ENCODE peak calls at places on chromosomes 16 and 17, in seven cellular contexts. F is NCI-H1092 treated with DMSO at 0.1 percent for 48 hours, W is NCI-H446 treated with DMSO at 0.1 percent for 48 hours, T is tibial nerve, X is stomach, Q is cardiac muscle cell, V is SHP77 treated with DMSO at 0.1 percent for 48 hours. G is an unnamed sample.

GRCh38 chr17:410674-411401 is 58.2 kb upstream of the RPH3AL start:
- DNase-seq in V (no peak), T (no peak), X (no peak), Q (no peak), F (no peak), W (no peak), G (no peak)

GRCh38 chr16:2282866-2283555 is 15.1 kb upstream of the RNPS1 start:
- DNase-seq in T (no peak), V (no peak), Q (no peak), X (no peak), F (no peak), W (no peak), G (no peak)

GRCh38 chr17:40952675-40953074 is 14.1 kb downstream of the KRT39 start:
- DNase-seq in X (no peak), W (no peak), F (no peak), T (no peak), Q (no peak), V (no peak), G (no peak)

GRCh38 chr16:89422527-89422904 is 67.8 kb downstream of the ANKRD11 start:
- DNase-seq in W (no peak), T (no peak), F (no peak), V (no peak), Q (no peak), X (no peak), G (no peak)

GRCh38 chr16:14198012-14198411 is 126.9 kb downstream of the MRTFB start:
- DNase-seq in W (no peak), F (no peak), X (no peak), Q (no peak), T (no peak), V (no peak), G (no peak)

GRCh38 chr16:87127061-87127765 is 190.0 kb downstream of the C16orf95 start:
- DNase-seq in X (no peak), F (no peak), V (no peak), W (no peak), T (no peak), Q (no peak), G (no peak)

GRCh38 chr17:18933102-18934058 is 18.6 kb upstream of the SLC5A10 start:
- DNase-seq in V (no peak), Q (no peak), X (no peak), T (no peak), W (peak; percentile 1), F (no peak), G (no peak)

GRCh38 chr16:67260426-67261063 is 11.8 kb downstream of the SLC9A5 start:
- DNase-seq in W (no peak), F (peak; percentile 27), T (no peak), X (peak; percentile 61), Q (peak; percentile 73), V (peak; percentile 31), G (no peak)

GRCh38 chr16:62041401-62041800 is 5.2 kb upstream of the CDH8 start:
- DNase-seq in F (peak; percentile 12), W (no peak), V (peak; percentile 74), T (no peak), Q (peak; percentile 73), X (no peak), G (no peak)

GRCh38 chr16:83599789-83600462 is 207.9 kb upstream of the HSBP1 start:
- DNase-seq in Q (no peak), T (no peak), V (no peak), F (no peak), W (no peak), X (no peak), G (no peak)

GRCh38 chr17:81391268-81391963 is 3.8 kb upstream of the BAHCC1 start:
- DNase-seq in T (no peak), W (no peak), V (no peak), Q (no peak), F (no peak), X (no peak), G (no peak)

GRCh38 chr17:15432807-15433547 is 34.4 kb downstream of the CDRT4 start:
- DNase-seq in V (no peak), F (no peak), Q (no peak), W (no peak), T (no peak), X (no peak), G (no peak)

G was measured in lung.